ENCODE peak calls at places on chromosomes 1 and 21, in ten cellular contexts. One of them, this sample, is unnamed.

GRCh38 chr1:54768093-54768492 is 3.8 kb upstream of the PARS2 start:
- DNase-seq in HFF-Myc: no peak
- DNase-seq in AG10803: no peak
- DNase-seq in ascending aorta: no peak
- DNase-seq in cardiac muscle cell: no peak
- DNase-seq in spleen: no peak
- DNase-seq in suprapubic skin: no peak
- DNase-seq in nephron progenitor cell: no peak
- DNase-seq in body of pancreas: no peak
- DNase-seq in HFFc6: peak
- DNase-seq in this sample: no peak

GRCh38 chr21:33070921-33071877 is 1.3 kb downstream of the OLIG1 start:
- DNase-seq in HFF-Myc: no peak
- DNase-seq in AG10803: no peak
- DNase-seq in ascending aorta: no peak
- DNase-seq in cardiac muscle cell: peak
- DNase-seq in spleen: peak
- DNase-seq in suprapubic skin: no peak
- DNase-seq in nephron progenitor cell: peak
- DNase-seq in body of pancreas: no peak
- DNase-seq in HFFc6: no peak
- DNase-seq in this sample: peak

GRCh38 chr1:158246650-158247049 is 7.6 kb upstream of the CD1A start:
- DNase-seq in HFF-Myc: no peak
- DNase-seq in AG10803: no peak
- DNase-seq in ascending aorta: no peak
- DNase-seq in cardiac muscle cell: no peak
- DNase-seq in spleen: no peak
- DNase-seq in suprapubic skin: no peak
- DNase-seq in nephron progenitor cell: no peak
- DNase-seq in body of pancreas: no peak
- DNase-seq in HFFc6: no peak
- DNase-seq in this sample: no peak

GRCh38 chr1:203173566-203173965 is 2.1 kb downstream of the MYBPH start:
- DNase-seq in HFF-Myc: no peak
- DNase-seq in AG10803: no peak
- DNase-seq in ascending aorta: no peak
- DNase-seq in cardiac muscle cell: no peak
- DNase-seq in spleen: peak
- DNase-seq in suprapubic skin: no peak
- DNase-seq in nephron progenitor cell: no peak
- DNase-seq in body of pancreas: no peak
- DNase-seq in HFFc6: no peak
- DNase-seq in this sample: no peak

GRCh38 chr1:225825606-225826005 is 15.7 kb downstream of the EPHX1 start:
- DNase-seq in HFF-Myc: no peak
- DNase-seq in AG10803: no peak
- DNase-seq in ascending aorta: no peak
- DNase-seq in cardiac muscle cell: no peak
- DNase-seq in spleen: no peak
- DNase-seq in suprapubic skin: no peak
- DNase-seq in nephron progenitor cell: peak
- DNase-seq in body of pancreas: no peak
- DNase-seq in HFFc6: no peak
- DNase-seq in this sample: no peak

GRCh38 chr1:70358921-70359564 is 4.5 kb upstream of the ANKRD13C start:
- DNase-seq in HFF-Myc: no peak
- DNase-seq in AG10803: peak
- DNase-seq in ascending aorta: no peak
- DNase-seq in cardiac muscle cell: no peak
- DNase-seq in spleen: no peak
- DNase-seq in suprapubic skin: no peak
- DNase-seq in nephron progenitor cell: no peak
- DNase-seq in body of pancreas: no peak
- DNase-seq in HFFc6: peak
- DNase-seq in this sample: no peak

GRCh38 chr1:221097479-221098281 is 218.4 kb downstream of the HLX start:
- DNase-seq in HFF-Myc: peak
- DNase-seq in AG10803: peak
- DNase-seq in ascending aorta: no peak
- DNase-seq in cardiac muscle cell: no peak
- DNase-seq in spleen: no peak
- DNase-seq in suprapubic skin: no peak
- DNase-seq in nephron progenitor cell: no peak
- DNase-seq in body of pancreas: no peak
- DNase-seq in HFFc6: peak
- DNase-seq in this sample: no peak

GRCh38 chr1:47940779-47941178 is 56.4 kb downstream of the TRABD2B start:
- DNase-seq in HFF-Myc: no peak
- DNase-seq in AG10803: peak
- DNase-seq in ascending aorta: no peak
- DNase-seq in cardiac muscle cell: no peak
- DNase-seq in spleen: no peak
- DNase-seq in suprapubic skin: no peak
- DNase-seq in nephron progenitor cell: no peak
- DNase-seq in body of pancreas: no peak
- DNase-seq in HFFc6: no peak
- DNase-seq in this sample: no peak

GRCh38 chr21:43797925-43798715 is 8.7 kb downstream of the RRP1 start:
- DNase-seq in HFF-Myc: no peak
- DNase-seq in AG10803: no peak
- DNase-seq in ascending aorta: no peak
- DNase-seq in cardiac muscle cell: no peak
- DNase-seq in spleen: no peak
- DNase-seq in suprapubic skin: no peak
- DNase-seq in nephron progenitor cell: no peak
- DNase-seq in body of pancreas: no peak
- DNase-seq in HFFc6: no peak
- DNase-seq in this sample: no peak

GRCh38 chr1:227773558-227773957 is 38.3 kb downstream of the SNAP47 start:
- DNase-seq in HFF-Myc: no peak
- DNase-seq in AG10803: no peak
- DNase-seq in ascending aorta: no peak
- DNase-seq in cardiac muscle cell: no peak
- DNase-seq in spleen: no peak
- DNase-seq in suprapubic skin: peak
- DNase-seq in nephron progenitor cell: no peak
- DNase-seq in body of pancreas: no peak
- DNase-seq in HFFc6: no peak
- DNase-seq in this sample: no peak

GRCh38 chr1:15051898-15052528 is 101.5 kb upstream of the TMEM51 start:
- DNase-seq in HFF-Myc: no peak
- DNase-seq in AG10803: peak
- DNase-seq in ascending aorta: no peak
- DNase-seq in cardiac muscle cell: no peak
- DNase-seq in spleen: no peak
- DNase-seq in suprapubic skin: no peak
- DNase-seq in nephron progenitor cell: no peak
- DNase-seq in body of pancreas: no peak
- DNase-seq in HFFc6: no peak
- DNase-seq in this sample: no peak

GRCh38 chr1:15975358-15975804 is 520 bp downstream of the ZBTB17 start:
- DNase-seq in HFF-Myc: no peak
- DNase-seq in AG10803: peak
- DNase-seq in ascending aorta: peak
- DNase-seq in cardiac muscle cell: peak
- DNase-seq in spleen: peak
- DNase-seq in suprapubic skin: no peak
- DNase-seq in nephron progenitor cell: peak
- DNase-seq in body of pancreas: no peak
- DNase-seq in HFFc6: peak
- DNase-seq in this sample: peak

GRCh38 chr1:203274603-203275381 is 30.5 kb upstream of the BTG2 start:
- DNase-seq in HFF-Myc: no peak
- DNase-seq in AG10803: peak
- DNase-seq in ascending aorta: peak
- DNase-seq in cardiac muscle cell: no peak
- DNase-seq in spleen: peak
- DNase-seq in suprapubic skin: no peak
- DNase-seq in nephron progenitor cell: no peak
- DNase-seq in body of pancreas: peak
- DNase-seq in HFFc6: no peak
- DNase-seq in this sample: no peak

GRCh38 chr1:198416276-198416675 is 124.2 kb downstream of the ATP6V1G3 start:
- DNase-seq in HFF-Myc: no peak
- DNase-seq in AG10803: peak
- DNase-seq in ascending aorta: no peak
- DNase-seq in cardiac muscle cell: no peak
- DNase-seq in spleen: no peak
- DNase-seq in suprapubic skin: no peak
- DNase-seq in nephron progenitor cell: no peak
- DNase-seq in body of pancreas: no peak
- DNase-seq in HFFc6: peak
- DNase-seq in this sample: no peak

DNA sequence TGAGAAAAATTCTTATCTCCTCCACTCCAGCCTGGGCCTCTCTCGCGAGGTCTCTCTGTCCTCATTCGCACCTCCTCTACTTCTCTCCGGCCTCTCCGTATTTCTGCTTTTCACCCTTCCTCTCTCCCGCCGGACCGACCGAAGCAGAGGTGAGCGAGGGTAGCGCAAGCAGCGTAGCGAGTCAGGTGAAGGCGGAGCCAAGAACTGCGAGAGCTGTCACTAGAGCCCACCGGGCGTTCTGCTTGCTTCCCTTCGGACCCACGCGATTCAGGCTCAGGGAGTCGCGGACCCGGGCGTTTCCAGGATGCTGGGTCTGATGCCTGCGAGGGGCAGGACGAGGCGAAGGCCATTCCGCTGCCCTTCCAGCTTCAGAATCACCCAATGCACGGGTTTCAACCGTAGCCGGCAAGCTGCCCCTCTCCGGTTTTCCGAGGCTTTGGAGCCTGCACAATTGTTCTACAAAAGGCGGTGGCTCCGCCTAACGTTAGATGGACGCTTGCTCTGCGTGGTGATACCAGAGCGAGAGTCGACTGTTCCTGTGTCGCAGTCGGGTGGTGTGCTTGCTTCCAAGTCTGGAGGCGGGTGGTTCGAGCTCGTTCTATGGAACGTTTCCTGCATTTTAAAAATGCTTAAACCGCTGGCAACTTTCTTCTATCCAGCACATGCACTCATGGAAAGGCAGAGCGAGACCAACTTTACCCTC is 310.2 kb downstream of the FAM72C start:
- DNase-seq in HFF-Myc: no peak
- DNase-seq in AG10803: no peak
- DNase-seq in ascending aorta: no peak
- DNase-seq in cardiac muscle cell: no peak
- DNase-seq in spleen: no peak
- DNase-seq in suprapubic skin: no peak
- DNase-seq in nephron progenitor cell: no peak
- DNase-seq in body of pancreas: no peak
- DNase-seq in HFFc6: no peak
- DNase-seq in this sample: no peak
- TF ChIP-seq CTCF in HFF-Myc: no peak
- TF ChIP-seq CTCF in AG10803: no peak
- TF ChIP-seq CTCF in ascending aorta: no peak
- TF ChIP-seq CTCF in cardiac muscle cell: no peak
- TF ChIP-seq CTCF in spleen: no peak
- TF ChIP-seq CTCF in suprapubic skin: no peak
- TF ChIP-seq CTCF in nephron progenitor cell: no peak
- TF ChIP-seq CTCF in body of pancreas: no peak
- TF ChIP-seq CTCF in HFFc6: no peak
- TF ChIP-seq CTCF in this sample: no peak

DNA sequence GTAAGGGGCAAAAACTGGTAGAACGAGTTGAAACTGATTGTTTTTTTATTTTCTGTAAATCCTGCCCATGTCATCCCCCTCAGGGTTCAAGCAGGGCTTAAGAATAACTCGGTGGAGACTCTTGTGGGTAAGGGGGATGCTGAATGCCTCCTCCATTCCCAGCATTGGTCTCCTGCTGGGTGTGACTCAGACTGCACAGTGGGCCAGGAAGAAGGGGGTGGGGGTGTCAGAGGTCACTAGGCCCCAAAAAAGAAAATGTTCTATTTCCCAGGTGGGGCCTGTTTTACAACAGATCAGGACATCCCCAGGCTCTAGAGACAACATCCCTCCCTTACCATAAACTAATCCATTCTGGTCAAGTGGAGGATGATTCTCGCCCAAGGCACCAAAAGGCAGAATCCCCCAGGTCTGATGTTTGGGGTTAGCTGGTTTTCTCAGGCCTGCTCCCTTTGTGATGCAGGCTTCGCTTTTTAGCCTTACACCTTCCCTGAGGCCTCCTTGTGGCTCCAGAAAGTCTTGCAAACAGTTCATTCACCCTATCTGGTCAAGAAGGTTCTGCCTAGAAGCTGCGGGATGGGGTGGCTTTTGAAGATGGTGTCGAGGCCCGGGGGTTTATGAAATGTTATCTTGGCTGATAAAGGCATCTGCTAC is 10.7 kb upstream of the GRHL3 start:
- DNase-seq in HFF-Myc: no peak
- DNase-seq in AG10803: no peak
- DNase-seq in ascending aorta: no peak
- DNase-seq in cardiac muscle cell: no peak
- DNase-seq in spleen: no peak
- DNase-seq in suprapubic skin: no peak
- DNase-seq in nephron progenitor cell: no peak
- DNase-seq in body of pancreas: no peak
- DNase-seq in HFFc6: peak
- DNase-seq in this sample: no peak
- TF ChIP-seq CTCF in HFF-Myc: peak
- TF ChIP-seq CTCF in AG10803: peak
- TF ChIP-seq CTCF in ascending aorta: no peak
- TF ChIP-seq CTCF in cardiac muscle cell: peak
- TF ChIP-seq CTCF in spleen: no peak
- TF ChIP-seq CTCF in suprapubic skin: no peak
- TF ChIP-seq CTCF in nephron progenitor cell: peak
- TF ChIP-seq CTCF in body of pancreas: no peak
- TF ChIP-seq CTCF in HFFc6: peak
- TF ChIP-seq CTCF in this sample: peak

GRCh38 chr1:216368249-216368648 is 55.0 kb downstream of the USH2A start:
- DNase-seq in HFF-Myc: no peak
- DNase-seq in AG10803: no peak
- DNase-seq in ascending aorta: no peak
- DNase-seq in cardiac muscle cell: no peak
- DNase-seq in spleen: no peak
- DNase-seq in suprapubic skin: no peak
- DNase-seq in nephron progenitor cell: no peak
- DNase-seq in body of pancreas: no peak
- DNase-seq in HFFc6: no peak
- DNase-seq in this sample: no peak
- TF ChIP-seq CTCF in HFF-Myc: no peak
- TF ChIP-seq CTCF in AG10803: no peak
- TF ChIP-seq CTCF in ascending aorta: no peak
- TF ChIP-seq CTCF in cardiac muscle cell: no peak
- TF ChIP-seq CTCF in spleen: no peak
- TF ChIP-seq CTCF in suprapubic skin: no peak
- TF ChIP-seq CTCF in nephron progenitor cell: no peak
- TF ChIP-seq CTCF in body of pancreas: no peak
- TF ChIP-seq CTCF in HFFc6: no peak
- TF ChIP-seq CTCF in this sample: no peak

DNA sequence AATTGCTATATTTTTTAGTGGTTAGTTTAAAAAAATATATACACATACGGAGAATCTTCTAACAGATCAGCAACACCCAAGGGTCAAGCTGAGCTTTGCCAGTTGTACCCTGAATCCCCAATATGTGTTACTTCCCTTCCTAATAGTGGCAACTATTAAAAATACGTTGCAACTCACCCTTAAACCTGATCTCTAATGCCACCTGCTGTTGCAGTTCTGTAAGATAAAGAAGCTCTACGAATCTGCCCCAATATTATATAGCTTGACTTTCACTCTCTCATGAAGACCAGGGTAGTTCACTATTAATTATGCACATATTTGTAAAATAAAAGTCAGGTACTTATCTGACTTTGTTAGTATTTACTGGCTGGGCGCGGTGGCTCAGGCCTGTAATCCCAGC is 58.4 kb downstream of the ASH1L start:
- DNase-seq in HFF-Myc: peak
- DNase-seq in AG10803: peak
- DNase-seq in ascending aorta: no peak
- DNase-seq in cardiac muscle cell: peak
- DNase-seq in spleen: no peak
- DNase-seq in suprapubic skin: no peak
- DNase-seq in nephron progenitor cell: no peak
- DNase-seq in body of pancreas: no peak
- DNase-seq in HFFc6: peak
- DNase-seq in this sample: no peak
- TF ChIP-seq CTCF in HFF-Myc: peak
- TF ChIP-seq CTCF in AG10803: peak
- TF ChIP-seq CTCF in ascending aorta: peak
- TF ChIP-seq CTCF in cardiac muscle cell: peak
- TF ChIP-seq CTCF in spleen: peak
- TF ChIP-seq CTCF in suprapubic skin: no peak
- TF ChIP-seq CTCF in nephron progenitor cell: no peak
- TF ChIP-seq CTCF in body of pancreas: no peak
- TF ChIP-seq CTCF in HFFc6: peak
- TF ChIP-seq CTCF in this sample: peak